ENCODE peak calls at places on chromosomes 2 and 18, in nine cellular contexts. B, P, E, C, U, A, H, L and R are unnamed samples.
A peak's percentile ranks its signal among the peaks of the same experiment; 100 is the strongest.

GRCh38 chr2:135226961-135227360 is 174.9 kb downstream of the RAB3GAP1 start:
- DNase-seq in B (no peak), E (no peak), P (no peak), U (peak; percentile 65), C (no peak), H (peak; percentile 82), A (peak; percentile 67), L (no peak), R (peak; percentile 18)

GRCh38 chr18:27004056-27004829 is 138.7 kb upstream of the AQP4 start:
- DNase-seq in U (peak; percentile 38), A (peak; percentile 43), C (peak; percentile 5), P (no peak), L (peak; percentile 25), H (peak; percentile 20), B (no peak), E (peak; percentile 2), R (no peak)

GRCh38 chr18:54444309-54444914 is 86.7 kb downstream of the C18orf54 start:
- DNase-seq in B (peak; percentile 49), A (peak; percentile 76), C (peak; percentile 66), P (peak; percentile 32), U (peak; percentile 65), L (peak; percentile 76), H (peak; percentile 67), E (peak; percentile 60), R (peak; percentile 31)

GRCh38 chr18:9218052-9218451 is 81.5 kb downstream of the ANKRD12 start:
- DNase-seq in B (no peak), A (no peak), H (peak; percentile 27), U (no peak), E (no peak), L (no peak), P (no peak), C (no peak), R (no peak)

GRCh38 chr2:75113217-75113616 is 86.1 kb downstream of the TACR1 start:
- DNase-seq in B (no peak), A (no peak), C (no peak), U (no peak), E (no peak), P (no peak), H (no peak), L (no peak), R (no peak)

GRCh38 chr2:102434655-102435381 is 11.9 kb downstream of the IL18RAP start:
- DNase-seq in H (no peak), E (no peak), P (no peak), A (no peak), C (no peak), U (no peak), L (no peak), B (no peak), R (no peak)

GRCh38 chr18:50126466-50126865 is 68.5 kb downstream of the MYO5B start:
- DNase-seq in P (no peak), L (no peak), C (no peak), A (no peak), U (no peak), B (no peak), E (no peak), H (no peak), R (no peak)

GRCh38 chr18:3596324-3597158 is 146.6 kb downstream of the TGIF1 start:
- DNase-seq in B (peak; percentile 53), P (peak; percentile 88), A (peak; percentile 44), H (peak; percentile 46), U (no peak), L (peak; percentile 47), E (no peak), C (peak; percentile 76), R (peak; percentile 39)

GRCh38 chr2:188668017-188668663 is 306.0 kb upstream of the COL3A1 start:
- DNase-seq in L (no peak), E (peak; percentile 13), A (peak; percentile 47), U (peak; percentile 80), H (peak; percentile 85), P (no peak), C (peak; percentile 19), B (no peak), R (peak; percentile 96)

GRCh38 chr2:70552501-70553333 is 909 bp downstream of the TGFA start:
- DNase-seq in A (peak; percentile 70), U (peak; percentile 45), P (no peak), H (no peak), E (no peak), L (peak; percentile 36), B (peak; percentile 33), C (no peak), R (no peak)

GRCh38 chr2:44934024-44934423 is 7.5 kb upstream of the SIX3 start:
- DNase-seq in E (no peak), H (no peak), L (peak; percentile 65), B (no peak), U (no peak), A (no peak), C (no peak), P (no peak), R (no peak)
- TF ChIP-seq EZH2 in E (no peak), H (peak; percentile 64), L (peak; percentile 12), B (no peak), U (peak; percentile 93), A (no peak), C (peak; percentile 65), P (peak; percentile 26), R (peak; percentile 65)

GRCh38 chr2:26401739-26402541 is at the start of gene DRC1:
- DNase-seq in H (peak; percentile 67), B (no peak), L (peak; percentile 96), A (no peak), C (peak; percentile 67), E (no peak), U (peak; percentile 92), P (no peak), R (peak; percentile 62)
- H3K9ac ChIP-seq in H (peak within 1 kb of the TSS; percentile 48), B (no peak within 1 kb of the TSS), L (no peak within 1 kb of the TSS), A (no peak within 1 kb of the TSS), C (peak within 1 kb of the TSS; percentile 1), E (no peak within 1 kb of the TSS), U (peak within 1 kb of the TSS; percentile 76), P (no peak within 1 kb of the TSS), R (peak within 1 kb of the TSS; percentile 81)

GRCh38 chr2:65182570-65182969 is 45.1 kb upstream of the ACTR2 start:
- DNase-seq in B (no peak), C (no peak), P (peak; percentile 32), A (no peak), L (no peak), U (no peak), H (no peak), E (no peak), R (no peak)

GRCh38 chr2:65185012-65185411 is 42.6 kb upstream of the ACTR2 start:
- DNase-seq in A (no peak), C (no peak), U (no peak), P (no peak), H (no peak), L (no peak), E (no peak), B (no peak), R (no peak)

GRCh38 chr2:65186872-65187851 is 40.5 kb upstream of the ACTR2 start:
- DNase-seq in U (peak; percentile 87), B (peak; percentile 81), H (peak; percentile 78), L (peak; percentile 87), E (peak; percentile 43), P (peak; percentile 88), A (peak; percentile 90), C (peak; percentile 90), R (peak; percentile 38)

GRCh38 chr2:65186093-65186868 is 41.4 kb upstream of the ACTR2 start:
- DNase-seq in H (no peak), C (peak; percentile 91), B (no peak), U (no peak), A (peak; percentile 81), L (no peak), E (no peak), P (peak; percentile 82), R (no peak)
- TF ChIP-seq EZH2 in H (no peak), C (no peak), B (no peak), U (no peak), A (no peak), L (no peak), E (no peak), P (no peak), R (no peak)

GRCh38 chr2:157269060-157269459 is 11.6 kb downstream of the GALNT5 start:
- DNase-seq in L (no peak), B (no peak), A (no peak), E (no peak), P (no peak), H (no peak), U (no peak), C (no peak), R (no peak)
- H3K9ac ChIP-seq in L (no peak overlapping the region), B (no peak overlapping the region), A (no peak overlapping the region), E (no peak overlapping the region), P (no peak overlapping the region), H (no peak overlapping the region), U (no peak overlapping the region), C (no peak overlapping the region), R (no peak overlapping the region)

DNA sequence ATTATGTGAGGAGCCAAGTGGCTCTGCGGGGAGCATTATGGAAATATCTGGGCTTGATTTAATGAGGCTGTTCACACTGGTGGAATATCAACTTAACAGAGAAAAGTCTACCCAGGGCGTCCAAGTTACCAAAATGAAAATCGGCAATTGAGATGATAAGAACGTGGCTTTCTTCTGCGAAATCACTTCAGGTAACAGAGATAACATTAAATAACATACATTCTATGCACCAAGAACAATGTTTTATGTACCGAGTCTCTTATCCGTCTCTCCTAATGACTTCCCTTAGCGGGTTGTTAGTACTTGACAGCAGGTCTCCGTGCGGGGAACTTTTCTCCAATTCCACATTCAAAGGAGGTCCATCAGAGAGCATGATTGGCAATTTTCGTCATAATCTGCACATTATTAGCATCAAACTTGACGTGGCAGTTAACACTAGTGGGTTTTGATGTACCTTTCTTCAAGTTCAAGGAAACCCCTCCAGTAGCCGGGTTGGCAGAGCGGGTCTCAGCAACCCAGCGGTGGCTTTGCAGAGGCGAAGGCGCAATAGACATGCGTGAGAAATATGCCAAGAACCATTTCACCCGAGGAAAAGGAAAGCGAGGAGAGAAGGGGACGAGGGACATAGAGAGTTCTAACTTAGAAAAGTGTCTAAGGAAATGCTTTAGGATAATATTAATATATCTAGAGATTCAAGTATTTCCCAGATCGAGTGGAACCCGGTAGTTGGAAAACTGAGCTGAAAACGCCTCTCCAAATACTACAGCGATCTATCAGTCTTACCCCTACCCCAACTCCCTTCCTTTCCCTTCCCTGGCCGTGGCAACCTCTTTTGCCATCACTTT is 5.1 kb downstream of the EVX2 start:
- DNase-seq in C (no peak), P (no peak), A (no peak), B (no peak), H (no peak), E (no peak), U (no peak), L (no peak), R (no peak)
- TF ChIP-seq EZH2 in C (peak; percentile 87), P (no peak), A (no peak), B (no peak), H (peak; percentile 24), E (no peak), U (no peak), L (peak; percentile 90), R (no peak)

DNA sequence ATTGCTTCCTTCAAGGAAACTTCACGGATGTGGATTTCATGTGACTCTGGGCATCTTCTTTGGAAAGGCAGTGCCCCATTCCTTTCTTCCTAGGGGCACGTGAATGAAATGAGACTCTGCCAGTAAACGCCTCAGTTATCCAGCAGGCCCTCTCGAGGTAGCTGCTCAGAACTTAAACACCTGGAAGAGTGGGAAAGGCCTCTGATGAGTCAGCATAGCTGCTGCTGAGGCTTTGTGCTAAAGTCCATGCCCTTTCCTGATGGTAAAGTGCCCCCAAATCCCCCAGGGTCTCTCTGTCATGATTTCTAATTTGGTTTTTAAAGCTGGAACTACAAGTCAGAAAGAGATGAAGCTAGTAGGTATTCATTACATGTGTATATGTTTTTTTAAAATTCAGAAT is 3.8 kb downstream of the SLC1A4 start:
- DNase-seq in U (no peak), H (no peak), A (no peak), P (no peak), B (peak; percentile 25), E (no peak), C (no peak), L (no peak), R (no peak)
- H3K9ac ChIP-seq in U (no peak overlapping the region), H (no peak overlapping the region), A (no peak overlapping the region), P (no peak overlapping the region), B (peak overlapping the region; percentile 95), E (no peak overlapping the region), C (no peak overlapping the region), L (no peak overlapping the region), R (no peak overlapping the region)